ENCODE peak calls at places on chromosomes 13 and 19, in ten cellular contexts. H is aorta; V is H1; N is fibroblast of lung; L is WERI-Rb-1; T is brain microvascular endothelial cell; M is left lung; F is CD8-positive, alpha-beta memory T cell; P is neuronal stem cell; C is HepG2. E is an unnamed sample. For H3K27me3 and H3K36me3, the result is how much of the 10 kb centered on the place peaks cover.

GRCh38 chr13:22198656-22199217 is 527.9 kb downstream of the FGF9 start:
- DNase-seq in M (no peak), V (no peak), P (no peak), H (no peak), N (no peak), F (no peak), T (no peak), L (no peak), C (no peak), E (no peak)

GRCh38 chr13:83935566-83935965 is 53.3 kb upstream of the SLITRK1 start:
- DNase-seq in C (no peak), T (no peak), N (no peak), F (no peak), P (no peak), H (no peak), L (no peak), V (no peak), M (no peak), E (no peak)

GRCh38 chr13:29937836-29938235 is 87.4 kb upstream of the UBL3 start:
- DNase-seq in V (no peak), L (no peak), N (no peak), H (no peak), C (no peak), M (no peak), P (no peak), F (no peak), T (no peak), E (peak)

GRCh38 chr13:19152403-19152802 is 29.2 kb downstream of the TUBA3C start:
- DNase-seq in P (no peak), T (no peak), C (no peak), H (no peak), V (no peak), N (no peak), M (no peak), L (no peak), F (no peak), E (peak)

GRCh38 chr13:72808917-72809500 is 27.1 kb downstream of the PIBF1 start:
- DNase-seq in H (no peak), M (no peak), L (no peak), C (peak), F (no peak), V (no peak), P (peak), T (no peak), N (no peak), E (no peak)

GRCh38 chr13:85974604-85975366 is 175.6 kb upstream of the SLITRK6 start:
- DNase-seq in M (no peak), L (no peak), H (no peak), P (no peak), C (no peak), N (peak), T (peak), F (no peak), V (no peak), E (no peak)

GRCh38 chr19:34985249-34986022 is 14.7 kb upstream of the GRAMD1A start:
- DNase-seq in M (peak), L (peak), F (no peak), C (no peak), T (no peak), P (no peak), H (peak), V (peak), N (peak), E (peak)

GRCh38 chr13:50617134-50617721 is 226.3 kb downstream of the DLEU7 start:
- DNase-seq in V (no peak), T (peak), P (no peak), H (no peak), F (no peak), N (peak), M (no peak), C (no peak), L (no peak), E (no peak)

GRCh38 chr19:17306285-17306714 is 628 bp downstream of the MRPL34 start:
- DNase-seq in T (no peak), V (no peak), N (no peak), C (no peak), M (no peak), H (peak), P (no peak), L (no peak), F (no peak), E (no peak)

GRCh38 chr19:38726761-38727301 is 17.4 kb downstream of the CAPN12 start:
- DNase-seq in N (no peak), H (no peak), V (no peak), F (peak), C (no peak), L (no peak), M (no peak), T (no peak), P (no peak), E (no peak)

GRCh38 chr13:95641291-95641811 is 3.2 kb downstream of the DZIP1 start:
- DNase-seq in P (no peak), N (peak), F (no peak), T (no peak), M (no peak), C (no peak), L (no peak), H (peak), V (peak), E (no peak)

GRCh38 chr19:4016903-4017638 is 9.5 kb downstream of the PIAS4 start:
- DNase-seq in M (no peak), H (no peak), P (no peak), N (no peak), V (no peak), T (no peak), F (no peak), C (no peak), L (no peak), E (peak)

GRCh38 chr13:85243831-85244230 is 555.4 kb downstream of the SLITRK6 start:
- DNase-seq in M (no peak), V (no peak), C (no peak), N (peak), L (no peak), H (no peak), T (no peak), F (no peak), P (no peak), E (no peak)

GRCh38 chr19:4186087-4186993 is 3.9 kb downstream of the ANKRD24 start:
- DNase-seq in L (peak), N (peak), T (peak), C (peak), H (peak), P (peak), M (peak), V (peak), F (peak), E (peak)

GRCh38 chr13:24921881-24922280 is 157.9 kb downstream of the RNF17 start:
- DNase-seq in T (no peak), M (no peak), L (no peak), F (no peak), P (no peak), V (no peak), C (no peak), N (no peak), H (no peak), E (no peak)

GRCh38 chr13:110109910-110110309 is 197.0 kb downstream of the COL4A1 start:
- DNase-seq in P (no peak), C (no peak), M (peak), V (no peak), T (peak), L (peak), F (no peak), N (peak), H (peak), E (peak)

GRCh38 chr19:34436716-34437115 is 8.5 kb downstream of the UBA2 start:
- DNase-seq in V (no peak), H (no peak), C (no peak), P (no peak), M (no peak), L (no peak), N (peak), F (no peak), T (peak), E (no peak)

GRCh38 chr13:28705734-28706133 is 13.0 kb downstream of the SLC46A3 start:
- DNase-seq in H (no peak), F (no peak), L (no peak), T (no peak), V (no peak), C (no peak), P (no peak), M (no peak), N (no peak), E (no peak)

GRCh38 chr19:54873990-54874389 is at the start of gene FCAR:
- DNase-seq in C (no peak), P (no peak), F (no peak), N (no peak), V (no peak), M (peak), H (peak), L (no peak), T (no peak), E (no peak)
- H3K27me3 ChIP-seq in C (under half), P (under half), F (under half), N (under half), V (under half), M (under half), H (under half), L (half or more), T (under half), E (under half)

GRCh38 chr19:49441210-49441959 is at the start of gene SLC17A7:
- DNase-seq in H (no peak), F (peak), M (no peak), L (peak), C (no peak), T (no peak), N (no peak), V (peak), P (peak), E (peak)
- H3K4me3 ChIP-seq in H (no peak), F (no peak), M (no peak), L (peak), C (peak), T (no peak), N (no peak), V (peak), P (peak), E (peak)

DNA sequence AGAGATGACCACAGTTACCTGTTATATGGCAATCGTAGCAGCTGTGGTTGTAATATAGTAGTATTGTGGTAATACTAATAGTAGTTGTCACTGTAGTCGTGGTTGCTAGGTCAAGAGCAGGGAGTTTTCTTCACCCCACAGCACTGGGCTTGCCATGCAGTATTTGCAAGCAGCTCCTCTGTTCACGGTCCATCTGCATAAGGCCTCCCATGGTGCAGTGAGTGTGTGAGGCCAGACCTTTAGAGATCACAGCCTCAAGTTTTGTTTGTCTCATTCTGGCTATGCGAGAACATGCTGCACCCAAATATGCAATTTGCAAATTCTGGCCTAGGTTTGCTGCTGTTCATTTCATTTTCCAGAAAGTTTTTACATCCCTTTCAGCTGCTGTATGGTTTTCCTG is 204.8 kb downstream of the TSHZ3 start:
- DNase-seq in F (no peak), V (no peak), L (no peak), M (no peak), P (no peak), H (no peak), T (no peak), N (no peak), C (no peak), E (peak)
- H3K36me3 ChIP-seq in F (under half), V (under half), L (under half), M (under half), P (under half), H (under half), T (under half), N (under half), C (under half), E (under half)

GRCh38 chr13:111111376-111111937 is 3.7 kb upstream of the ARHGEF7 start:
- DNase-seq in M (no peak), F (no peak), L (no peak), P (no peak), T (no peak), N (no peak), H (no peak), V (no peak), C (no peak), E (no peak)

GRCh38 chr13:111114362-111115050 is 604 bp upstream of the ARHGEF7 start:
- DNase-seq in L (no peak), P (peak), T (peak), V (no peak), H (peak), M (no peak), C (no peak), F (no peak), N (peak), E (peak)

GRCh38 chr13:111115051-111115840 is at the start of gene ARHGEF7:
- DNase-seq in F (no peak), P (peak), L (no peak), C (no peak), H (peak), M (no peak), N (peak), V (peak), T (no peak), E (peak)

GRCh38 chr13:111110054-111110453 is 5.1 kb upstream of the ARHGEF7 start:
- DNase-seq in H (no peak), M (no peak), N (no peak), V (no peak), T (no peak), P (no peak), L (no peak), C (no peak), F (no peak), E (no peak)

DNA sequence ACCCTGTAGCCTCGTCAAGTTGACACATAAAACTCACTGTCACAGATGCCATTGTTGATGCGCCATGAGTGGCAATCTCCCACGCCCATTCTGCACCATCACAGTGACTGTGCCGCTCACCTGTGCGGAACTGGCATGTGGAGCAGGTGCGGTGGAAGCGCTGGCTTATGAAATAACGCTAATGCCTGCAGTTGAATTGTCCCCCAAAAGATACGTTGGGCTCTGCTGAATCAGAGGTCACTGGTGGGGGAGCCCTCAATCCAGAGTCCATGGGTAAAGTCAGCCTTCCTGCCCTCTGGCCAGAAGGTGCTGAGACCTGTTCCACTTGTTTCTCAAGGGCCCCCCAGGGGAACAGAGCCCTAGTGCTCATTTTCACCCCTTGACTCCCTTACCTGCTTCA is 2.9 kb upstream of the ARHGEF7 start:
- DNase-seq in H (no peak), L (no peak), T (no peak), F (no peak), P (no peak), N (no peak), C (no peak), M (no peak), V (no peak), E (no peak)
- H3K27me3 ChIP-seq in H (under half), L (half or more), T (under half), F (under half), P (under half), N (under half), C (under half), M (half or more), V (under half), E (half or more)

GRCh38 chr19:28602675-28603298 is 610.2 kb downstream of the UQCRFS1 start:
- DNase-seq in T (no peak), V (no peak), H (no peak), C (no peak), M (no peak), L (no peak), F (no peak), P (no peak), N (no peak), E (no peak)
- H3K4me3 ChIP-seq in T (no peak), V (no peak), H (no peak), C (no peak), M (no peak), L (no peak), F (no peak), P (no peak), N (no peak), E (no peak)

GRCh38 chr19:13363954-13364353 is 142.3 kb downstream of the CACNA1A start:
- DNase-seq in L (no peak), T (no peak), M (no peak), P (no peak), C (no peak), F (no peak), V (no peak), N (no peak), H (no peak), E (peak)
- H3K36me3 ChIP-seq in L (under half), T (under half), M (under half), P (under half), C (under half), F (under half), V (under half), N (under half), H (under half), E (under half)

GRCh38 chr19:12834418-12834943 is at the start of gene RTBDN:
- DNase-seq in P (no peak), T (no peak), H (no peak), M (no peak), L (peak), F (no peak), N (no peak), C (no peak), V (no peak), E (peak)

GRCh38 chr19:12833418-12833746 is 997 bp downstream of the RTBDN start:
- DNase-seq in C (no peak), H (no peak), F (no peak), T (no peak), V (peak), M (no peak), N (no peak), L (no peak), P (no peak), E (no peak)

GRCh38 chr19:12836529-12836863 is 1.8 kb upstream of the MAST1 start:
- DNase-seq in P (no peak), T (no peak), F (no peak), L (no peak), C (no peak), M (no peak), H (no peak), V (no peak), N (no peak), E (no peak)

GRCh38 chr19:12833747-12834417 is 497 bp downstream of the RTBDN start:
- DNase-seq in M (no peak), L (peak), T (no peak), V (peak), N (no peak), H (no peak), F (peak), C (no peak), P (no peak), E (peak)

DNA sequence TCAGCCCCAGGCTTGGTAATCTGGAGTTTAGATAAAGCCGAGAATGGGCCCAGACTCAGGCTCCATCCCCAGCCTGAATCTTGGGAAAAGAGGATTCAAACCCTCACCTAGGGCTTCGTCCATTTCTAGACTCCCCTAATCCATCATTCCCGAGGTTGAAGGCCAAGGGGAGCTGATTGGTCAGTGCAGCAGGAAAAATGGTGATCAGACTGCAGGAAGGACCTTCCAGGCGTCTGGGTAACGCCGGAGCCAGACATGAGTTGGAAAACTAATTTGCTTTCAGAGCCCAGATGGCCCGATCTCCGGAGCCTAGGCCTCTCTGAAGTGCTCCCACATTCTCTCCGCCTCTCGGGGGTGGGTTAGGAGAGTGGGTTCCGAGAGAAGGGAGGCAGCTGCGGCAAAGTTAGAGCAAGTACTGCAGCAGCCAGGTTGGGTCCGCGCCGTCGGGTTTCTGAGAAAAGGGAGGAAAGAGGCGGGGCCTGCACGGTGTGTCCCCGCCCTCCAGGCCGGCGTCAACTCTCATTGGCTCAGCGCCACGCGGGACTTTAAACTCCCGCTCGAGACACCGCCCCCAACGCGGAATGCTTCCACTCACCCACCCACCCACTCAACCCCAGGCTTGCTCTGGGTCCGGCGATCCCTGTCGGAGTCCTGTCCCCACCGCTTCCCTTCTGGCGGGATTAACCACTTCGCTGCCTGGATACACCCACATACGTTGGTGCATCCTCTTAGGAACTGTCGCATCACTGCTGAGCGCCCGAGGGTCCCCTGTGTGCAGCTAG is 788 bp upstream of the RTBDN start:
- DNase-seq in V (peak), F (no peak), H (no peak), T (no peak), P (no peak), N (no peak), L (peak), C (no peak), M (no peak), E (peak)
- H3K27me3 ChIP-seq in V (under half), F (half or more), H (under half), T (half or more), P (under half), N (half or more), L (under half), C (under half), M (half or more), E (under half)